ENCODE peak calls at places on chromosomes 6 and 20, in five cellular contexts. F is K562, T is A549, X is HepG2, O is GM12878. K is an unnamed sample.

GRCh38 chr6:132995432-132995831 is 181.1 kb downstream of the RPS12 start:
- DNase-seq in F (no peak), T (no peak), X (no peak), O (no peak), K (no peak)

GRCh38 chr20:4607287-4607713 is 114.4 kb upstream of the PRND start:
- DNase-seq in F (peak; percentile 64), T (peak; percentile 75), X (peak; percentile 78), O (peak; percentile 37), K (peak; percentile 15)

GRCh38 chr6:9494864-9495263 is 920.0 kb downstream of the TFAP2A start:
- DNase-seq in F (no peak), T (no peak), X (no peak), O (no peak), K (no peak)

GRCh38 chr6:24922174-24922573 is 13.6 kb downstream of the RIPOR2 start:
- DNase-seq in F (no peak), T (no peak), X (no peak), O (no peak), K (no peak)

GRCh38 chr6:20575691-20576451 is 41.6 kb downstream of the CDKAL1 start:
- DNase-seq in F (no peak), T (no peak), X (no peak), O (no peak), K (no peak)

GRCh38 chr6:143396497-143397228 is 53.8 kb downstream of the ADAT2 start:
- DNase-seq in F (no peak), T (peak; percentile 12), X (peak; percentile 93), O (no peak), K (no peak)

GRCh38 chr20:34621383-34622367 is 55.2 kb downstream of the PIGU start:
- DNase-seq in F (no peak), T (peak; percentile 80), X (peak; percentile 100), O (no peak), K (no peak)

GRCh38 chr6:146027586-146028249 is 1.1 kb upstream of the GRM1 start:
- DNase-seq in F (no peak), T (peak; percentile 1), X (no peak), O (no peak), K (peak; percentile 60)

GRCh38 chr6:148593130-148593812 is 153.6 kb upstream of the UST start:
- DNase-seq in F (no peak), T (no peak), X (no peak), O (no peak), K (no peak)

GRCh38 chr6:44002591-44003344 is 124.5 kb downstream of the MRPL14 start:
- DNase-seq in F (no peak), T (peak; percentile 76), X (no peak), O (no peak), K (peak; percentile 86)

GRCh38 chr6:22956029-22956715 is 386.8 kb downstream of the HDGFL1 start:
- DNase-seq in F (no peak), T (no peak), X (no peak), O (no peak), K (no peak)

GRCh38 chr20:44714701-44715494 is at the start of gene CCN5:
- DNase-seq in F (peak; percentile 30), T (peak; percentile 79), X (peak; percentile 68), O (no peak), K (no peak)

GRCh38 chr6:95244749-95245148 is 332.6 kb upstream of the MANEA start:
- DNase-seq in F (no peak), T (peak; percentile 12), X (no peak), O (no peak), K (no peak)

GRCh38 chr6:150439373-150439772 is 70.6 kb downstream of the IYD start:
- DNase-seq in F (no peak), T (no peak), X (no peak), O (no peak), K (no peak)

GRCh38 chr6:105748737-105749161 is 337.4 kb upstream of the PRDM1 start:
- DNase-seq in F (no peak), T (peak; percentile 22), X (no peak), O (no peak), K (no peak)

GRCh38 chr20:3914446-3914845 is 25.3 kb downstream of the PANK2 start:
- DNase-seq in F (no peak), T (no peak), X (no peak), O (no peak), K (no peak)

GRCh38 chr20:47985092-47985850 is 200.0 kb upstream of the SULF2 start:
- DNase-seq in F (peak; percentile 84), T (peak; percentile 40), X (no peak), O (no peak), K (no peak)

GRCh38 chr6:75602164-75602896 is 650 bp downstream of the SENP6 start:
- DNase-seq in F (peak; percentile 26), T (peak; percentile 68), X (no peak), O (no peak), K (no peak)

GRCh38 chr6:47234258-47234933 is 75.3 kb downstream of the TNFRSF21 start:
- DNase-seq in F (no peak), T (no peak), X (no peak), O (no peak), K (no peak)

GRCh38 chr6:146775227-146775626 is 176.5 kb downstream of the ADGB start:
- DNase-seq in F (no peak), T (no peak), X (no peak), O (no peak), K (no peak)

GRCh38 chr20:52572687-52573086 is 381.1 kb upstream of the ZFP64 start:
- DNase-seq in F (no peak), T (no peak), X (no peak), O (no peak), K (no peak)

GRCh38 chr20:57866250-57867106 is 156.7 kb upstream of the PMEPA1 start:
- DNase-seq in F (no peak), T (no peak), X (no peak), O (no peak), K (peak; percentile 27)

GRCh38 chr6:157586476-157587126 is 205.6 kb downstream of the ZDHHC14 start:
- DNase-seq in F (no peak), T (no peak), X (peak; percentile 64), O (no peak), K (no peak)

GRCh38 chr20:61744691-61745396 is 320.8 kb downstream of the TAF4 start:
- DNase-seq in F (no peak), T (peak; percentile 30), X (no peak), O (no peak), K (no peak)

GRCh38 chr6:136035378-136036070 is 184.0 kb downstream of the PDE7B start:
- DNase-seq in F (no peak), T (peak; percentile 39), X (no peak), O (no peak), K (no peak)

GRCh38 chr6:57013501-57013900 is 33.0 kb upstream of the KIAA1586 start:
- DNase-seq in F (no peak), T (no peak), X (no peak), O (no peak), K (no peak)

DNA sequence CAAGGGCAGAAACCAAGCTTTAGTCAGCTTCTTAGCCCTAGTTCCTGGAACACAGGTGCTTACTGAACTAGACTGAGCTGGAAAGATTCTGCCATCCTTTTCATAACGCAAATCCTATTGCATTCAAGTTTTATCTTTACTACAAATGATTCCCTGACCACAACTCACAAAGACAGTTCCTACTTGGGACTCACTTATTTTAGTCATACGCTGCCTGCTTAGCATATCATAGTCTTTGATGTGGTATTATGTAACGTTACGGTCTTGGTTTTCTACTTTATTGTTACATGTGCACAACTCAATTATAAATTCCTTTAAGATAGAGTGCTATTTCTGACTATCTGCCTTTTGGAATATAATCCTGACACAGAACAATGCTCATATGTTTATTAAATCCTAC is 59.1 kb downstream of the BLOC1S5 start:
- DNase-seq in F (no peak), T (no peak), X (no peak), O (no peak), K (no peak)
- TF ChIP-seq KDM1A in F (no peak), T (no peak), X (no peak), O (no peak), K (no peak)

DNA sequence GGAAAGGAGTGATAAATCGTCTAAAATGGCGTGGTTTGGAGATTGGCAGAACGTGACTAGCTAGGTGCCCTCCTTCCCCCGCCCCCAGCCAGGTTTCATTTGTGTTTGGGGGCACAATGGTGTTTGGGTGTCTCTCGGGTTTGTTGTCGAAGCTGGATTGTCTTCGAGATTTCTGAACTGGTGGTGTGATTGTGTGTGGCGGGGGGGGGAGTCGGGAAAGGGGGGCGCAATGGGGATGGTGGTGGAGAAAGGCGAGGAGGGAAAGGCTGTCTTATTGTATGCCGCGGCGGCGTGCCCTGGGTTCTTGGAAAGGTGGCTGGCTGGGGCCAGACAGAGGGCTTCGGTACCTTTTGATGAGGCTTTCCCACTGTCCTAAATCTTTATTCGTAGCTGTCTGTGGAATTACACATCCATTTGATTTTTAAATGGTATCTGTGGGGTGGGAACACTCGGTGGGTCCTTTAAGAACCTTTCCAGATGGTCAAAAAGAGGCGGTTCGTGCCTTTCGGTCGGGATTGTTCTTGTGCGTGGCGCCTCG is 991 bp downstream of the MARCKS start:
- DNase-seq in F (peak; percentile 7), T (peak; percentile 38), X (no peak), O (no peak), K (peak; percentile 60)
- TF ChIP-seq KDM1A in F (no peak), T (no peak), X (no peak), O (no peak), K (no peak)

GRCh38 chr6:3140201-3140600 is 17.1 kb downstream of the TUBB2A start:
- DNase-seq in F (no peak), T (no peak), X (no peak), O (no peak), K (no peak)
- TF ChIP-seq KDM1A in F (no peak), T (no peak), X (no peak), O (no peak), K (no peak)

GRCh38 chr6:98641929-98642328 is 192.4 kb upstream of the POU3F2 start:
- DNase-seq in F (no peak), T (no peak), X (peak; percentile 77), O (no peak), K (no peak)
- TF ChIP-seq KDM1A in F (no peak), T (no peak), X (no peak), O (no peak), K (no peak)

DNA sequence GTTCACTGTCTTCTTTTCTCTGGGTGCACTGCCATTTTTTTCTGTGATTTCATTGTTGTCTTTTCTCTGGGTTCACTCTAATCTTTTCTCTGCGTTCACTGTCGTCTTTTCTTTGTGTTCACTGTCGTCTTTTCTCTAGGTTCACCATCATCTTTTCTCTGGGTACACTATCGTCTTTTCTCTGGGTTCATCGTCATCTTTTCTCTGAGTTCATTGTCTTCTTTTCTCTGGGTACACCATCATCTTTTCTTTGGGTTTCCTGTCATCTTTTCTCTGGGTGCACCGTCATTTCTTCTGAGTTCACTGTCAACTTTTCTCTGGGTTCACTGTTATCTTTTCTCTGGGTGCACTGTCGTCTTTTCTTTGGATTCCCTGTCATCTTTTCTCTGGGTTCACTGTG is 137.6 kb upstream of the MAP3K4 start:
- DNase-seq in F (no peak), T (no peak), X (no peak), O (no peak), K (no peak)
- TF ChIP-seq KDM1A in F (no peak), T (no peak), X (no peak), O (no peak), K (no peak)

K was measured in H1.